ENCODE peak calls at places on chromosomes 5 and 9, in six cellular contexts. H is heart left ventricle, D is choroid plexus epithelial cell, A is GM04504, T is GM12891, C is AML-193. B is an unnamed sample.

GRCh38 chr9:124259273-124260078 is 1.7 kb downstream of the NEK6 start:
- DNase-seq in C (peak), D (peak), T (no peak), A (peak), H (no peak), B (peak)

GRCh38 chr5:164818440-164818839 is 1313.0 kb downstream of the MAT2B start:
- DNase-seq in H (no peak), A (no peak), T (no peak), C (no peak), D (no peak), B (no peak)

GRCh38 chr9:90092512-90092911 is 487.7 kb downstream of the GADD45G start:
- DNase-seq in C (no peak), A (no peak), H (no peak), D (no peak), T (no peak), B (no peak)

GRCh38 chr5:39323542-39323941 is 40.8 kb downstream of the C9 start:
- DNase-seq in T (no peak), A (no peak), C (no peak), H (no peak), D (no peak), B (no peak)

GRCh38 chr5:2866622-2867372 is 115.3 kb upstream of the IRX2 start:
- DNase-seq in T (no peak), C (no peak), D (no peak), A (no peak), H (no peak), B (no peak)

GRCh38 chr9:16824545-16825041 is 45.9 kb downstream of the BNC2 start:
- DNase-seq in D (peak), C (no peak), H (no peak), T (no peak), A (no peak), B (no peak)

GRCh38 chr9:125472926-125473701 is 211.5 kb downstream of the GAPVD1 start:
- DNase-seq in H (peak), C (no peak), T (no peak), A (no peak), D (peak), B (peak)

GRCh38 chr9:94806307-94806893 is 79.9 kb downstream of the AOPEP start:
- DNase-seq in H (no peak), A (no peak), T (no peak), D (no peak), C (no peak), B (no peak)

GRCh38 chr9:35236692-35237091 is 74.9 kb downstream of the UNC13B start:
- DNase-seq in C (no peak), T (no peak), D (no peak), A (no peak), H (no peak), B (no peak)